ENCODE peak calls at places on chromosomes 12 and 14, in six cellular contexts. One of them, this sample, is unnamed.

GRCh38 chr12:107761502-107761904 is 566 bp upstream of the PRDM4 start:
- DNase-seq in amygdala: no peak
- DNase-seq in AG09309: no peak
- DNase-seq in SK-MEL-5: no peak
- DNase-seq in HuH-7: peak
- DNase-seq in NCI-H510A: no peak
- DNase-seq in this sample: peak

GRCh38 chr14:92513204-92513965 is at the start of gene RIN3:
- DNase-seq in amygdala: no peak
- DNase-seq in AG09309: no peak
- DNase-seq in SK-MEL-5: peak
- DNase-seq in HuH-7: peak
- DNase-seq in NCI-H510A: peak
- DNase-seq in this sample: peak

GRCh38 chr14:76774471-76775158 is 13.3 kb downstream of the VASH1 start:
- DNase-seq in amygdala: no peak
- DNase-seq in AG09309: no peak
- DNase-seq in SK-MEL-5: no peak
- DNase-seq in HuH-7: no peak
- DNase-seq in NCI-H510A: no peak
- DNase-seq in this sample: no peak

GRCh38 chr12:84772281-84772680 is 140.3 kb downstream of the SLC6A15 start:
- DNase-seq in amygdala: no peak
- DNase-seq in AG09309: peak
- DNase-seq in SK-MEL-5: no peak
- DNase-seq in HuH-7: no peak
- DNase-seq in NCI-H510A: no peak
- DNase-seq in this sample: no peak

GRCh38 chr12:13817131-13817530 is 164.3 kb downstream of the GRIN2B start:
- DNase-seq in amygdala: no peak
- DNase-seq in AG09309: no peak
- DNase-seq in SK-MEL-5: no peak
- DNase-seq in HuH-7: no peak
- DNase-seq in NCI-H510A: no peak
- DNase-seq in this sample: no peak

GRCh38 chr12:119183942-119184695 is 5.4 kb downstream of the HSPB8 start:
- DNase-seq in amygdala: no peak
- DNase-seq in AG09309: no peak
- DNase-seq in SK-MEL-5: no peak
- DNase-seq in HuH-7: no peak
- DNase-seq in NCI-H510A: no peak
- DNase-seq in this sample: no peak

GRCh38 chr14:91223028-91223783 is 21.3 kb downstream of the GPR68 start:
- DNase-seq in amygdala: no peak
- DNase-seq in AG09309: no peak
- DNase-seq in SK-MEL-5: no peak
- DNase-seq in HuH-7: no peak
- DNase-seq in NCI-H510A: no peak
- DNase-seq in this sample: no peak

GRCh38 chr12:8034802-8035201 is 2.3 kb downstream of the FOXJ2 start:
- DNase-seq in amygdala: no peak
- DNase-seq in AG09309: no peak
- DNase-seq in SK-MEL-5: no peak
- DNase-seq in HuH-7: no peak
- DNase-seq in NCI-H510A: no peak
- DNase-seq in this sample: no peak

GRCh38 chr14:36505193-36505815 is 14.7 kb downstream of the NKX2-1 start:
- DNase-seq in amygdala: no peak
- DNase-seq in AG09309: no peak
- DNase-seq in SK-MEL-5: no peak
- DNase-seq in HuH-7: no peak
- DNase-seq in NCI-H510A: peak
- DNase-seq in this sample: no peak

GRCh38 chr12:18383203-18383602 is 121.9 kb downstream of the PIK3C2G start:
- DNase-seq in amygdala: no peak
- DNase-seq in AG09309: peak
- DNase-seq in SK-MEL-5: peak
- DNase-seq in HuH-7: peak
- DNase-seq in NCI-H510A: no peak
- DNase-seq in this sample: peak

GRCh38 chr12:93571854-93572711 is at the start of gene SOCS2:
- DNase-seq in amygdala: no peak
- DNase-seq in AG09309: no peak
- DNase-seq in SK-MEL-5: no peak
- DNase-seq in HuH-7: peak
- DNase-seq in NCI-H510A: peak
- DNase-seq in this sample: peak

GRCh38 chr12:13559318-13559978 is 362.9 kb downstream of the EMP1 start:
- DNase-seq in amygdala: no peak
- DNase-seq in AG09309: no peak
- DNase-seq in SK-MEL-5: peak
- DNase-seq in HuH-7: no peak
- DNase-seq in NCI-H510A: no peak
- DNase-seq in this sample: no peak

GRCh38 chr14:89013098-89013504 is 188.7 kb downstream of the TTC8 start:
- DNase-seq in amygdala: no peak
- DNase-seq in AG09309: no peak
- DNase-seq in SK-MEL-5: peak
- DNase-seq in HuH-7: peak
- DNase-seq in NCI-H510A: no peak
- DNase-seq in this sample: peak

GRCh38 chr14:68279777-68280233 is 460.2 kb downstream of the RAD51B start:
- DNase-seq in amygdala: no peak
- DNase-seq in AG09309: no peak
- DNase-seq in SK-MEL-5: no peak
- DNase-seq in HuH-7: no peak
- DNase-seq in NCI-H510A: no peak
- DNase-seq in this sample: no peak

GRCh38 chr12:117850048-117850447 is 118.7 kb downstream of the KSR2 start:
- DNase-seq in amygdala: no peak
- DNase-seq in AG09309: no peak
- DNase-seq in SK-MEL-5: peak
- DNase-seq in HuH-7: peak
- DNase-seq in NCI-H510A: no peak
- DNase-seq in this sample: peak

GRCh38 chr12:97748298-97748697 is 285.7 kb downstream of the RMST start:
- DNase-seq in amygdala: no peak
- DNase-seq in AG09309: no peak
- DNase-seq in SK-MEL-5: no peak
- DNase-seq in HuH-7: no peak
- DNase-seq in NCI-H510A: peak
- DNase-seq in this sample: no peak

GRCh38 chr12:18428416-18428815 is 167.1 kb downstream of the PIK3C2G start:
- DNase-seq in amygdala: no peak
- DNase-seq in AG09309: no peak
- DNase-seq in SK-MEL-5: peak
- DNase-seq in HuH-7: no peak
- DNase-seq in NCI-H510A: no peak
- DNase-seq in this sample: no peak

GRCh38 chr12:115060477-115061168 is 376.6 kb upstream of the TBX3 start:
- DNase-seq in amygdala: no peak
- DNase-seq in AG09309: peak
- DNase-seq in SK-MEL-5: no peak
- DNase-seq in HuH-7: no peak
- DNase-seq in NCI-H510A: no peak
- DNase-seq in this sample: no peak

GRCh38 chr14:41605550-41606248 is 977 bp upstream of the LRFN5 start:
- DNase-seq in amygdala: no peak
- DNase-seq in AG09309: no peak
- DNase-seq in SK-MEL-5: no peak
- DNase-seq in HuH-7: peak
- DNase-seq in NCI-H510A: peak
- DNase-seq in this sample: no peak

GRCh38 chr12:122635471-122635870 is 67.7 kb downstream of the HCAR2 start:
- DNase-seq in amygdala: no peak
- DNase-seq in AG09309: no peak
- DNase-seq in SK-MEL-5: no peak
- DNase-seq in HuH-7: no peak
- DNase-seq in NCI-H510A: no peak
- DNase-seq in this sample: no peak

GRCh38 chr12:122862110-122862634 is 26.9 kb downstream of the HIP1R start:
- DNase-seq in amygdala: no peak
- DNase-seq in AG09309: no peak
- DNase-seq in SK-MEL-5: no peak
- DNase-seq in HuH-7: no peak
- DNase-seq in NCI-H510A: no peak
- DNase-seq in this sample: no peak

GRCh38 chr12:88579941-88580871 is at the start of gene KITLG:
- DNase-seq in amygdala: peak
- DNase-seq in AG09309: no peak
- DNase-seq in SK-MEL-5: peak
- DNase-seq in HuH-7: peak
- DNase-seq in NCI-H510A: peak
- DNase-seq in this sample: peak

GRCh38 chr12:123937707-123938600 is 34.7 kb downstream of the CCDC92 start:
- DNase-seq in amygdala: no peak
- DNase-seq in AG09309: no peak
- DNase-seq in SK-MEL-5: no peak
- DNase-seq in HuH-7: no peak
- DNase-seq in NCI-H510A: no peak
- DNase-seq in this sample: no peak

GRCh38 chr12:111396726-111397445 is 8.8 kb upstream of the SH2B3 start:
- DNase-seq in amygdala: peak
- DNase-seq in AG09309: peak
- DNase-seq in SK-MEL-5: peak
- DNase-seq in HuH-7: peak
- DNase-seq in NCI-H510A: peak
- DNase-seq in this sample: peak

GRCh38 chr12:114671664-114672476 is 12.1 kb downstream of the TBX3 start:
- DNase-seq in amygdala: no peak
- DNase-seq in AG09309: no peak
- DNase-seq in SK-MEL-5: no peak
- DNase-seq in HuH-7: no peak
- DNase-seq in NCI-H510A: no peak
- DNase-seq in this sample: no peak

GRCh38 chr12:76697849-76698248 is 66.1 kb upstream of the ZDHHC17 start:
- DNase-seq in amygdala: no peak
- DNase-seq in AG09309: no peak
- DNase-seq in SK-MEL-5: no peak
- DNase-seq in HuH-7: no peak
- DNase-seq in NCI-H510A: no peak
- DNase-seq in this sample: no peak

GRCh38 chr14:50599700-50600444 is 39.9 kb downstream of the ATL1 start:
- DNase-seq in amygdala: no peak
- DNase-seq in AG09309: peak
- DNase-seq in SK-MEL-5: peak
- DNase-seq in HuH-7: peak
- DNase-seq in NCI-H510A: peak
- DNase-seq in this sample: peak

GRCh38 chr12:111409403-111410228 is 3.9 kb downstream of the SH2B3 start:
- DNase-seq in amygdala: no peak
- DNase-seq in AG09309: no peak
- DNase-seq in SK-MEL-5: peak
- DNase-seq in HuH-7: no peak
- DNase-seq in NCI-H510A: no peak
- DNase-seq in this sample: no peak

GRCh38 chr12:22527999-22528398 is 16.3 kb downstream of the C2CD5 start:
- DNase-seq in amygdala: no peak
- DNase-seq in AG09309: peak
- DNase-seq in SK-MEL-5: no peak
- DNase-seq in HuH-7: no peak
- DNase-seq in NCI-H510A: no peak
- DNase-seq in this sample: no peak

GRCh38 chr14:65187421-65188049 is 85.2 kb upstream of the MAX start:
- DNase-seq in amygdala: no peak
- DNase-seq in AG09309: no peak
- DNase-seq in SK-MEL-5: no peak
- DNase-seq in HuH-7: no peak
- DNase-seq in NCI-H510A: no peak
- DNase-seq in this sample: no peak

GRCh38 chr12:5498081-5498480 is 66.2 kb downstream of the NTF3 start:
- DNase-seq in amygdala: no peak
- DNase-seq in AG09309: no peak
- DNase-seq in SK-MEL-5: no peak
- DNase-seq in HuH-7: no peak
- DNase-seq in NCI-H510A: no peak
- DNase-seq in this sample: no peak

GRCh38 chr12:60263146-60263545 is 667.3 kb downstream of the SLC16A7 start:
- DNase-seq in amygdala: no peak
- DNase-seq in AG09309: no peak
- DNase-seq in SK-MEL-5: no peak
- DNase-seq in HuH-7: no peak
- DNase-seq in NCI-H510A: no peak
- DNase-seq in this sample: no peak

GRCh38 chr12:75236206-75236605 is 26.6 kb upstream of the KCNC2 start:
- DNase-seq in amygdala: no peak
- DNase-seq in AG09309: no peak
- DNase-seq in SK-MEL-5: peak
- DNase-seq in HuH-7: no peak
- DNase-seq in NCI-H510A: no peak
- DNase-seq in this sample: no peak